ENCODE peak calls at places on chromosomes 3 and 15, in six cellular contexts. B, E, P, I, C and K are unnamed samples.

GRCh38 chr3:4750306-4751056 is 228.8 kb upstream of the BHLHE40 start:
- DNase-seq in C (no peak), E (no peak), B (no peak), P (no peak), I (no peak), K (no peak)

GRCh38 chr3:64805980-64806379 is 118.2 kb upstream of the ADAMTS9 start:
- DNase-seq in C (no peak), P (no peak), B (no peak), E (no peak), I (no peak), K (no peak)

GRCh38 chr3:30302027-30302426 is 304.4 kb upstream of the TGFBR2 start:
- DNase-seq in E (no peak), I (no peak), B (no peak), P (no peak), C (no peak), K (no peak)

GRCh38 chr3:115340586-115340985 is 193.5 kb upstream of the ZBTB20 start:
- DNase-seq in I (no peak), B (no peak), C (no peak), P (no peak), E (no peak), K (no peak)

GRCh38 chr15:29670945-29671307 is 151.3 kb downstream of the TJP1 start:
- DNase-seq in I (peak), E (peak), B (no peak), P (no peak), C (no peak), K (no peak)

GRCh38 chr3:153295906-153296305 is 133.9 kb downstream of the RAP2B start:
- DNase-seq in E (peak), P (no peak), I (peak), B (no peak), C (no peak), K (no peak)

GRCh38 chr3:111577798-111578685 is 17.1 kb downstream of the ZBED2 start:
- DNase-seq in B (no peak), P (peak), I (peak), E (peak), C (no peak), K (no peak)

GRCh38 chr3:187678869-187679268 is 8.7 kb upstream of the SST start:
- DNase-seq in I (peak), P (peak), B (no peak), C (peak), E (peak), K (peak)

GRCh38 chr3:146637871-146638270 is 32.7 kb upstream of the PLSCR5 start:
- DNase-seq in B (no peak), C (no peak), I (no peak), P (no peak), E (no peak), K (no peak)

GRCh38 chr3:176919836-176920760 is 277.2 kb downstream of the TBL1XR1 start:
- DNase-seq in E (no peak), I (peak), C (no peak), B (no peak), P (peak), K (no peak)

GRCh38 chr3:190877925-190878324 is 15.4 kb upstream of the GMNC start:
- DNase-seq in C (no peak), E (no peak), I (no peak), B (no peak), P (no peak), K (no peak)

GRCh38 chr3:11379824-11380281 is 107.7 kb downstream of the ATG7 start:
- DNase-seq in I (peak), B (no peak), C (no peak), P (no peak), E (no peak), K (no peak)

GRCh38 chr3:58630081-58630709 is 36.4 kb downstream of the FAM3D start:
- DNase-seq in P (peak), E (peak), C (peak), B (peak), I (peak), K (peak)

GRCh38 chr3:184368804-184369183 is 7.3 kb downstream of the POLR2H start:
- DNase-seq in I (peak), E (no peak), B (no peak), P (no peak), C (no peak), K (no peak)

GRCh38 chr15:29736012-29736744 is 86.1 kb downstream of the TJP1 start:
- DNase-seq in C (no peak), B (no peak), P (no peak), I (peak), E (no peak), K (no peak)

GRCh38 chr3:197942956-197943556 is 6.9 kb upstream of the RPL35A start:
- DNase-seq in B (no peak), I (peak), P (peak), C (peak), E (no peak), K (no peak)

GRCh38 chr3:30766522-30766921 is 127.9 kb downstream of the GADL1 start:
- DNase-seq in I (no peak), C (no peak), P (no peak), E (no peak), B (no peak), K (no peak)

GRCh38 chr3:45560270-45561020 is 34.1 kb upstream of the LIMD1 start:
- DNase-seq in P (no peak), C (peak), B (no peak), I (no peak), E (no peak), K (no peak)

GRCh38 chr15:63461230-63461629 is 43.2 kb upstream of the USP3 start:
- DNase-seq in E (no peak), B (no peak), P (no peak), C (no peak), I (peak), K (peak)

GRCh38 chr15:41928100-41928499 is 34.2 kb upstream of the SPTBN5 start:
- DNase-seq in P (no peak), C (no peak), B (no peak), E (no peak), I (no peak), K (no peak)

GRCh38 chr3:125191256-125191655 is 21.3 kb downstream of the SLC12A8 start:
- DNase-seq in B (no peak), P (no peak), E (no peak), C (no peak), I (peak), K (no peak)

GRCh38 chr3:125191730-125192129 is 20.8 kb downstream of the SLC12A8 start:
- DNase-seq in C (no peak), E (no peak), B (no peak), I (no peak), P (no peak), K (no peak)

GRCh38 chr3:125194061-125194848 is 18.3 kb downstream of the SLC12A8 start:
- DNase-seq in P (no peak), C (no peak), I (peak), E (no peak), B (no peak), K (no peak)

GRCh38 chr3:125190781-125191180 is 21.8 kb downstream of the SLC12A8 start:
- DNase-seq in I (no peak), C (no peak), E (no peak), P (no peak), B (no peak), K (no peak)

GRCh38 chr3:125192190-125193035 is 20.1 kb downstream of the SLC12A8 start:
- DNase-seq in P (no peak), C (no peak), E (no peak), I (no peak), B (no peak), K (no peak)
- TF ChIP-seq CTCF in P (no peak), C (no peak), E (no peak), I (peak), B (no peak), K (no peak)

GRCh38 chr3:117928836-117929235 is 1105.8 kb downstream of the IGSF11 start:
- DNase-seq in P (no peak), I (no peak), B (no peak), E (no peak), C (no peak), K (no peak)

GRCh38 chr3:117921411-117921810 is 1113.2 kb downstream of the IGSF11 start:
- DNase-seq in P (no peak), B (no peak), I (no peak), E (no peak), C (no peak), K (no peak)

GRCh38 chr3:117927831-117928230 is 1106.8 kb downstream of the IGSF11 start:
- DNase-seq in E (no peak), B (no peak), P (no peak), I (no peak), C (no peak), K (no peak)

GRCh38 chr3:117921908-117922456 is 1112.7 kb downstream of the IGSF11 start:
- DNase-seq in P (no peak), B (no peak), C (no peak), E (no peak), I (no peak), K (no peak)

GRCh38 chr3:117926819-117927218 is 1107.8 kb downstream of the IGSF11 start:
- DNase-seq in E (no peak), C (no peak), P (no peak), B (no peak), I (no peak), K (no peak)
- TF ChIP-seq CTCF in E (no peak), C (no peak), P (no peak), B (no peak), I (no peak), K (no peak)

DNA sequence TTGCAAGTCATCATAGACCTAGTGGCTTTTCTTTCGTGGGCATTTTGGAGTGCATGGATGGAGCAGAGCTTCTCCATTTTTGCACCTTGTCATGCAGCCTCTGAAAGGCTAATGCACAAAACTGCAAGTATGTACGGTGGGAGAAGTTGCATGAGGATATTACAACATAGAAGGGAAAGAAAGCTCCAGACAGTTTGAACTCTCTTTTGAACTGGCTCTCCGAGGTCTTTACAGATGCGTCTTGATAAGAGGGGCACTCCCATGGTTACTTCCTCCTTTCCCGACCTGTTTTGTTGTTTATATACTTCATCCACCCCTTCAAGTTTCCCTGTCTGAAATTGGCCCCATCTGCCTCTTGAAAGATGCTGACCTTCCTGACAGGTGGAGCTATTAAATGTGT is 147.2 kb upstream of the GBE1 start:
- DNase-seq in P (no peak), E (no peak), B (no peak), I (no peak), C (no peak), K (no peak)
- TF ChIP-seq CTCF in P (no peak), E (no peak), B (no peak), I (no peak), C (no peak), K (no peak)

GRCh38 chr3:16402451-16402850 is 111.0 kb downstream of the RFTN1 start:
- DNase-seq in P (no peak), I (peak), E (no peak), B (no peak), C (no peak), K (no peak)

GRCh38 chr3:16401273-16401672 is 112.2 kb downstream of the RFTN1 start:
- DNase-seq in B (no peak), P (no peak), I (no peak), C (no peak), E (no peak), K (no peak)

GRCh38 chr3:16398542-16399126 is 114.9 kb downstream of the RFTN1 start:
- DNase-seq in C (no peak), P (no peak), E (no peak), I (no peak), B (no peak), K (no peak)

GRCh38 chr3:16400143-16400935 is 113.2 kb downstream of the RFTN1 start:
- DNase-seq in B (no peak), P (no peak), C (no peak), I (peak), E (no peak), K (no peak)

DNA sequence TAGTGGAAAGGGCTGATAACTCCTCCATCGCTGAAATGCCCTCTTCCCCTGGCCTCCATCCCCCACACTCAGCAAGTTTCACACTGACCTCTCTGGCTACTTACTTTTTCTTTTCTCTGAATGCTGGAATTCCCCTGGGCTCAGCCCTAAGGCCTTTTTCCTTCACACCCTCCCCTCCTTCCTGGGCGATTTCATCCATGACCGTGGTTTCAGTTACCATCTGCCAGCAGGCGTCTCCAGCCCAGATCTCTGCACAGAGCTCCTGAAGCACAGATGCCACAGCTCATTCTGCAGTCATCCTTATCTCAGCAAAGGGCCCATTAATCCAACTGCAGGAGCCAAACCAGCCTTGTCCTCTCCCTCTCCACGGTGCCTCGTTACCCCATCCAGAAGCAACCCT is 114.0 kb downstream of the RFTN1 start:
- DNase-seq in P (peak), E (peak), C (peak), I (peak), B (no peak), K (no peak)
- TF ChIP-seq CTCF in P (peak), E (peak), C (no peak), I (peak), B (no peak), K (no peak)

GRCh38 chr3:38392604-38393163 is 46.1 kb downstream of the XYLB start:
- DNase-seq in I (no peak), P (no peak), C (no peak), B (no peak), E (no peak), K (no peak)
- TF ChIP-seq CTCF in I (no peak), P (no peak), C (no peak), B (no peak), E (no peak), K (no peak)

DNA sequence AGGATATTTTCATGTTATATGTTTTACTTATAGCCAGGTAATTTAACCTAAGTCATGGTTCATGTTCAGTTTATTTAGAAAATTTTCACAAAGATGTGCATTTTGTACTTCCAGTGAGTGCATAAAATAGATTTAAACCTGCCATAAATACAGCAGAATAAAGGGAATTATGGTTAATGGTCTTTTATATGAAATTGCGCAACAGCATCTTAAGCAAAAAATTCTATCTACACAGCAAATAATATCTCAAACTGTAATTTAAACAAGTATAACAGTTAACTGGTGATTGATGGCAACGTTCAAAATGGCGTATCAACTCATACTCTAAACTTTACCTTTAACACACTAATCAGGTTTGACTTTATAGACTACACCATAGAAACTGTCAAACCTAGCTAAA is 97.6 kb downstream of the ROBO1 start:
- DNase-seq in B (no peak), I (no peak), C (no peak), E (no peak), P (no peak), K (no peak)
- TF ChIP-seq CTCF in B (no peak), I (no peak), C (no peak), E (no peak), P (no peak), K (no peak)

DNA sequence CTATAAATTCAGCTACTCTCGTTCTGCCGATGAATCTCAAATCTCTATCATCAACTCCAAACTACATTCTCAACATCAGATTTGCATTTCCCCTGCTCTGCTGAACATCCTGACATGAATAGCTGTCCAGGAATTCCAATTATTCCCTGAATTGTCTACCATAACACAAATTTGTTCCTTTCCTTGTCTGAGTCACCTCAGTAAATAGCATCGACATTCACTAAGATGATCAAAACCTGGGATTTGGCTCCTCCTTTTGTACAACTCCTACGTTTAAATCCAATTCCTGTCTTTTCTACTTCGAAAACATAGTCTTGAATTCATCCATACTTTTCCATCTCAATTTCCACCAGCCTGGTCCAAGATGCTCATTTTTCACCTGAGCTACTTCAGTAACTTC is 107.0 kb downstream of the GREM1 start:
- DNase-seq in C (no peak), I (peak), B (no peak), P (no peak), E (no peak), K (no peak)
- TF ChIP-seq CTCF in C (no peak), I (no peak), B (no peak), P (no peak), E (no peak), K (no peak)